ENCODE peak calls at places on chromosomes 6 and 20, in seven cellular contexts. D is tibial nerve, F is esophagus squamous epithelium, W is heart left ventricle, A is H1, E is stomach, U is Peyer's patch. O is an unnamed sample.

GRCh38 chr6:25414168-25414567 is 135.0 kb downstream of the CARMIL1 start:
- DNase-seq in E (no peak), D (no peak), W (no peak), U (no peak), A (no peak), F (no peak), O (no peak)

GRCh38 chr6:37820713-37821069 is 1.2 kb downstream of the ZFAND3 start:
- DNase-seq in E (no peak), F (no peak), W (no peak), D (no peak), A (no peak), U (no peak), O (no peak)

GRCh38 chr20:37471741-37472235 is 49.3 kb upstream of the NNAT start:
- DNase-seq in D (no peak), W (no peak), E (no peak), F (no peak), U (no peak), A (no peak), O (no peak)

GRCh38 chr20:57662313-57663240 is 42.4 kb upstream of the ZBP1 start:
- DNase-seq in W (peak; percentile 12), U (peak; percentile 37), F (no peak), A (no peak), E (peak; percentile 22), D (no peak), O (no peak)

GRCh38 chr20:1964659-1965405 is 29.0 kb downstream of the PDYN start:
- DNase-seq in F (no peak), E (no peak), A (no peak), D (no peak), W (no peak), U (no peak), O (no peak)

GRCh38 chr6:98827295-98828159 is 6.8 kb upstream of the POU3F2 start:
- DNase-seq in F (no peak), W (no peak), U (no peak), A (no peak), D (no peak), E (no peak), O (no peak)

GRCh38 chr20:61604494-61604893 is 352.4 kb downstream of the CDH4 start:
- DNase-seq in D (no peak), U (no peak), F (no peak), A (no peak), W (no peak), E (no peak), O (no peak)

GRCh38 chr6:2351807-2352431 is 106.5 kb upstream of the GMDS start:
- DNase-seq in D (no peak), U (no peak), E (no peak), F (no peak), W (no peak), A (no peak), O (no peak)

GRCh38 chr6:167764215-167764614 is 62.5 kb upstream of the AFDN start:
- DNase-seq in U (peak; percentile 4), A (no peak), D (no peak), F (no peak), E (no peak), W (no peak), O (no peak)

GRCh38 chr6:43741829-43742228 is 28.2 kb upstream of the VEGFA start:
- DNase-seq in U (no peak), F (no peak), E (no peak), W (no peak), D (no peak), A (no peak), O (no peak)

GRCh38 chr20:37520417-37520751 is 666 bp upstream of the NNAT start:
- DNase-seq in D (no peak), U (no peak), E (peak; percentile 22), W (no peak), A (no peak), F (no peak), O (no peak)

GRCh38 chr6:89528865-89529264 is 95.9 kb downstream of the ANKRD6 start:
- DNase-seq in W (no peak), A (no peak), E (no peak), D (no peak), F (no peak), U (no peak), O (no peak)

GRCh38 chr6:167588920-167589614 is 237.6 kb upstream of the AFDN start:
- DNase-seq in U (no peak), D (no peak), W (no peak), F (no peak), E (no peak), A (no peak), O (no peak)

GRCh38 chr20:58597021-58597940 is 53.8 kb upstream of the STX16 start:
- DNase-seq in U (no peak), W (peak; percentile 69), A (no peak), D (peak; percentile 28), F (no peak), E (no peak), O (no peak)

GRCh38 chr6:118325220-118325860 is 222.8 kb upstream of the PLN start:
- DNase-seq in D (no peak), E (no peak), F (no peak), A (no peak), W (peak; percentile 29), U (no peak), O (no peak)

GRCh38 chr6:16333580-16333979 is 95.2 kb downstream of the GMPR start:
- DNase-seq in D (no peak), U (no peak), F (no peak), W (no peak), E (no peak), A (no peak), O (no peak)

GRCh38 chr6:107114213-107114871 is 973 bp downstream of the BEND3 start:
- DNase-seq in F (no peak), W (peak; percentile 88), E (peak; percentile 92), D (peak; percentile 61), U (peak; percentile 88), A (no peak), O (peak; percentile 81)

GRCh38 chr20:35954200-35954906 is at the start of gene SCAND1:
- DNase-seq in E (peak; percentile 96), A (peak; percentile 95), D (peak; percentile 89), F (peak; percentile 95), U (peak; percentile 99), W (peak; percentile 95), O (peak; percentile 95)

GRCh38 chr20:35953411-35954199 is 697 bp downstream of the SCAND1 start:
- DNase-seq in D (no peak), W (peak; percentile 49), U (peak; percentile 76), F (no peak), E (peak; percentile 61), A (no peak), O (peak; percentile 8)

GRCh38 chr20:35954907-35955251 is 577 bp upstream of the SCAND1 start:
- DNase-seq in E (no peak), A (no peak), U (no peak), D (no peak), W (no peak), F (no peak), O (no peak)

GRCh38 chr20:35950093-35950492 is 4.2 kb downstream of the SCAND1 start:
- DNase-seq in E (no peak), F (no peak), D (no peak), A (no peak), U (no peak), W (no peak), O (no peak)

GRCh38 chr20:35952480-35953410 is 1.6 kb downstream of the SCAND1 start:
- DNase-seq in F (no peak), A (no peak), E (no peak), W (no peak), D (no peak), U (no peak), O (peak; percentile 11)
- TF ChIP-seq POLR2A in F (no peak), A (no peak), E (no peak), W (no peak), D (no peak), U (no peak), O (no peak)

DNA sequence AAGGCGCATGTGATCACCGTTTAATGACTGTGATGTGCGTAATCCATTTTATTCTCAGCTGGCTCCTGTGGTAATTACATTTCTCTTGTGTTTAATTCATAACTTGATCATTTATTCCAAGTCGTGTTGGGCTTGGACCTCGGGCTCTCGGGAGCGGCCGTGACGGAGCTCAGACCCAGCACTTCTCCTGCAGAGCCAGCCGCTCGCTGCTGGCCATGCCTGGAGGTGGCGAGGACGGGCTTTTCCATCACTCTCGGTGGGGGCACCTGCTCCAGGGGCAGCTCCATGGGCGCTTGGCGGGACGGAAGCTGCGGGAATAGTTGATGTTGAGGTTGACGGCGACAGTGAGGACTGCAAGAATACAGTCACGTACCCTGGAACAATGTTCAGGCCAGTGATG is 25.5 kb upstream of the NTSR1 start:
- DNase-seq in A (no peak), F (no peak), U (no peak), E (no peak), D (no peak), W (no peak), O (no peak)
- H3K27ac ChIP-seq in A (no peak overlapping the region), F (no peak overlapping the region), U (no peak overlapping the region), E (no peak overlapping the region), D (no peak overlapping the region), W (no peak overlapping the region), O (no peak overlapping the region)

GRCh38 chr6:32194825-32195651 is 2.6 kb upstream of the GPSM3 start:
- DNase-seq in W (peak; percentile 43), D (peak; percentile 62), A (no peak), F (no peak), U (no peak), E (no peak), O (no peak)

GRCh38 chr6:32194388-32194787 is 1.9 kb upstream of the GPSM3 start:
- DNase-seq in F (no peak), A (no peak), D (no peak), U (no peak), E (no peak), W (no peak), O (no peak)

GRCh38 chr6:32196682-32197616 is 4.5 kb upstream of the GPSM3 start:
- DNase-seq in W (peak; percentile 52), D (peak; percentile 43), U (peak; percentile 65), F (no peak), E (no peak), A (no peak), O (no peak)

GRCh38 chr6:32195902-32196681 is 3.6 kb upstream of the GPSM3 start:
- DNase-seq in E (peak; percentile 85), U (peak; percentile 94), F (peak; percentile 45), D (peak; percentile 92), W (peak; percentile 97), A (peak; percentile 71), O (peak; percentile 80)

GRCh38 chr6:32195652-32195901 is 3.1 kb upstream of the GPSM3 start:
- DNase-seq in A (peak; percentile 100), F (peak; percentile 100), E (peak; percentile 100), U (peak; percentile 100), D (peak; percentile 100), W (peak; percentile 100), O (peak; percentile 100)
- TF ChIP-seq CTCF in A (peak; percentile 66), F (peak; percentile 76), E (peak; percentile 48), U (peak; percentile 56), D (peak; percentile 73), W (peak; percentile 63), O (peak; percentile 44)

DNA sequence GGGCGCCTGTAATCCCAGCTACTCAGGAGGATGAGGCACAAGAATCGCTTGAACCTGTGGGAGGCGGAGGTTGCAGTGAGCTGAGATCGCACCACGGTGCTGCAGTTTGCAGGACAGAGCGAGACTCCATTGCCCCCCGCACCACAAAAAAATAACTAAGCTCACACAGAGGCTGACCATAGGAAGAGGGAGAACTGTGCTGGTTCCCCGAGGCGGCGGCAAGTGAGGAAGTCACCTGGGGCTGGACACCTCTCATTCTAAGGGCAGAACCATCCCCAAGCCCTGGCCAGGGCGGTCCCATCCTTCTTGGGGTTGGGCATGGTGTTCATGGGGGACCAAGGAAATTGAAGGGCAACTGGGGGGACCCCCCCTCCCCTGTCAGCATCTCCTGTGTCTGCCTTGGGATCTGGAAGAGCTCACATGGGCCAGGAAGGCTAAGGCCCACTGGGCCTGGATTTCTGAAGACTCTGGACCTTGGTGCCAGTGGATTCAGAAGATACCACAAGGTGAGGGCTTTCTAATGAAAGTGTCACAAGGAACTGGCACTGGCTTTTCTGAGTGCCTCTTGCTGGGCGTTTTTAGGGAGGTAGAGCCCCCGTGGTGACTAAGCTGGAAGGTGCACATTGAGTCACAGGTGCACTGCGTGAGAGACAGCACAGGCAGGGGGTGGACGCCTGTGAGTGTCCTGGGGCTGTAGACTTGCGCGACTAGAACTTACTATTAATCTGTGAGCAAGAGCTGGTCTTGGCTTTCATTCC is 11.5 kb downstream of the IRF4 start:
- DNase-seq in U (no peak), E (no peak), A (no peak), W (no peak), D (no peak), F (no peak), O (no peak)
- TF ChIP-seq POLR2A in U (no peak), E (no peak), A (no peak), W (no peak), D (no peak), F (no peak), O (no peak)

O was measured in prostate gland.